ENCODE peak calls at places on chromosomes 16 and 17, in ten cellular contexts. K is fibroblast of the aortic adventitia, N is sigmoid colon, X is right lobe of liver, B is type B pancreatic cell, F is mesothelial cell of epicardium, Z is mucosa of descending colon, L is WERI-Rb-1, I is osteoblast, V is H1. W is an unnamed sample.

GRCh38 chr16:68473358-68474064 is 25.2 kb upstream of the SMPD3 start:
- DNase-seq in V (no peak), K (no peak), B (no peak), I (peak; percentile 27), Z (no peak), L (no peak), X (peak; percentile 90), N (no peak), F (no peak), W (no peak)

GRCh38 chr16:66858740-66859396 is 14.7 kb downstream of the CA7 start:
- DNase-seq in F (no peak), L (no peak), K (peak; percentile 35), X (peak; percentile 59), N (no peak), Z (peak; percentile 44), B (no peak), I (peak; percentile 80), V (no peak), W (no peak)

GRCh38 chr16:69490707-69491324 is 66.4 kb downstream of the CYB5B start:
- DNase-seq in L (no peak), V (no peak), N (peak; percentile 6), I (no peak), Z (no peak), K (no peak), B (no peak), F (no peak), X (no peak), W (no peak)

GRCh38 chr16:68425498-68426354 is 22.6 kb downstream of the SMPD3 start:
- DNase-seq in F (no peak), V (no peak), Z (no peak), B (no peak), X (no peak), I (no peak), N (no peak), K (no peak), L (no peak), W (no peak)

GRCh38 chr16:67104061-67104460 is 5.7 kb upstream of the PHAF1 start:
- DNase-seq in N (no peak), X (no peak), I (peak; percentile 73), L (peak; percentile 44), B (no peak), K (peak; percentile 33), F (no peak), V (no peak), Z (no peak), W (no peak)

GRCh38 chr16:54290203-54291106 is 3.9 kb upstream of the IRX3 start:
- DNase-seq in B (no peak), N (peak; percentile 28), V (no peak), X (no peak), L (no peak), I (no peak), Z (no peak), F (no peak), K (no peak), W (no peak)

GRCh38 chr16:53756329-53756996 is 52.5 kb downstream of the FTO start:
- DNase-seq in L (no peak), N (no peak), X (no peak), B (no peak), Z (no peak), K (no peak), I (no peak), F (no peak), V (no peak), W (no peak)

GRCh38 chr16:67537270-67537635 is 8.6 kb downstream of the RIPOR1 start:
- DNase-seq in N (peak; percentile 87), L (no peak), X (no peak), F (peak; percentile 61), Z (peak; percentile 75), V (no peak), I (peak; percentile 99), K (no peak), B (no peak), W (peak; percentile 62)

GRCh38 chr17:16662936-16663335 is 9.3 kb upstream of the ZNF624 start:
- DNase-seq in Z (no peak), X (no peak), L (no peak), F (no peak), V (no peak), I (peak; percentile 23), N (no peak), K (no peak), B (no peak), W (no peak)

GRCh38 chr17:13140750-13141149 is 122.9 kb upstream of the ELAC2 start:
- DNase-seq in F (no peak), L (no peak), X (no peak), K (peak; percentile 17), V (peak; percentile 33), B (no peak), I (no peak), N (no peak), Z (no peak), W (no peak)

GRCh38 chr17:41474863-41475262 is 6.1 kb downstream of the KRT35 start:
- DNase-seq in X (no peak), B (no peak), V (no peak), I (no peak), Z (no peak), K (peak; percentile 52), L (no peak), F (no peak), N (no peak), W (no peak)

GRCh38 chr17:4502466-4503154 is 3.9 kb downstream of the SPNS2 start:
- DNase-seq in F (no peak), V (no peak), Z (no peak), K (no peak), N (no peak), L (no peak), I (no peak), X (no peak), B (no peak), W (no peak)

GRCh38 chr17:4503283-4504005 is 4.8 kb downstream of the SPNS2 start:
- DNase-seq in K (no peak), B (no peak), V (no peak), I (no peak), F (no peak), Z (no peak), X (no peak), L (no peak), N (no peak), W (no peak)

GRCh38 chr17:4500188-4500565 is 1.5 kb downstream of the SPNS2 start:
- DNase-seq in X (no peak), V (no peak), I (no peak), F (no peak), N (no peak), B (no peak), K (no peak), L (no peak), Z (no peak), W (no peak)

GRCh38 chr17:4499431-4500187 is 928 bp downstream of the SPNS2 start:
- DNase-seq in B (no peak), Z (no peak), L (peak; percentile 42), K (no peak), N (no peak), I (no peak), V (no peak), X (no peak), F (no peak), W (no peak)

DNA sequence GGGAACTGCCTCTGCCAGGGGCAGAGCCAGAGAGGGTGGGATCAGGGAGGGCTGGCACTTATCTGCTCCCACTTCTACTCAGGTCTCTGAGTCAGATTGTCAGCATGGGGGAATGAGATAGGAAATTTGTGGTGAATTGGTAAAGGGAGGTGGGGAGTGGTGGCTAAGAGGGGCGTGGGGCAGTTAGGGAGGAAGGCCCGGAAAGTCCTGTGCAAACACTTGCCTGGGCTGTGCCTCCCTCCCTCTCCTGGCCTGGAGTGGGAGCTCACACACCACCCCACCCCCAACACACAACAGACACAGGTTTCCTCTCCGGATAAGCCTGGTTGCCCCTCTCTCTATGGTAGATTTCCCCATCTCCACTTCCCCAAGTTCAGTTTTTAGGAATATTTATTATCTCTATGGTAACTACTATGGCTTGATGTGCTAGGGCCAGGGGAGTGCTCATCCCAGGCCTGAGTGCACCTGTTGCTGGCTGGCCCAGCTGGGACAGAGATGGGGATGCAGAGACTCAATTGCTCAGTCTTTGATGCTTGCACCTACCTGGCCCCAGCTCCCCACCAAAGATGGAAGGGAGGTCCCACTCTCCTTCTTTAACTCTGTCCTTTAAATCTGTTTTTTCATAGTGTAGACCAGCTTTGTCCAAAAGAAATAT is 2.7 kb downstream of the SPNS2 start:
- DNase-seq in B (no peak), N (no peak), Z (no peak), X (no peak), V (no peak), K (no peak), F (no peak), L (no peak), I (no peak), W (no peak)
- TF ChIP-seq CTCF in B (no peak), N (no peak), Z (no peak), X (no peak), V (no peak), K (no peak), F (no peak), L (no peak), I (no peak), W (no peak)

GRCh38 chr16:76854234-76854633 is 336.8 kb upstream of the MON1B start:
- DNase-seq in K (peak; percentile 22), X (no peak), N (no peak), L (no peak), F (no peak), V (no peak), Z (no peak), B (no peak), I (no peak), W (no peak)
- TF ChIP-seq CTCF in K (peak; percentile 53), X (peak; percentile 89), N (no peak), L (no peak), F (no peak), V (peak; percentile 85), Z (no peak), B (no peak), I (peak; percentile 44), W (no peak)

GRCh38 chr16:21283521-21284289 is 5.6 kb upstream of the CRYM start:
- DNase-seq in L (peak; percentile 87), N (peak; percentile 75), Z (peak; percentile 62), X (no peak), B (peak; percentile 78), F (peak; percentile 75), K (peak; percentile 40), I (peak; percentile 82), V (peak; percentile 41), W (no peak)
- TF ChIP-seq CTCF in L (peak; percentile 62), N (peak; percentile 40), Z (peak; percentile 69), X (peak; percentile 15), B (peak; percentile 74), F (peak; percentile 38), K (peak; percentile 59), I (peak; percentile 12), V (peak; percentile 34), W (no peak)

GRCh38 chr17:78787444-78787843 is 5.4 kb upstream of the CYTH1 start:
- DNase-seq in Z (no peak), N (no peak), I (no peak), F (no peak), L (no peak), B (no peak), X (no peak), V (no peak), K (no peak), W (no peak)
- TF ChIP-seq CTCF in Z (no peak), N (no peak), I (no peak), F (no peak), L (no peak), B (no peak), X (no peak), V (no peak), K (no peak), W (no peak)

W was measured in natural killer cell.